ENCODE peak calls at places on chromosomes 4 and X, in five cellular contexts. X, Z, M, T and U are unnamed samples.

GRCh38 chr4:173272987-173273386 is 61.2 kb downstream of the HMGB2 start:
- DNase-seq in X (no peak), Z (no peak), M (no peak), T (no peak), U (peak; percentile 49)

GRCh38 chr4:176642472-176642871 is 150.2 kb downstream of the VEGFC start:
- DNase-seq in X (no peak), Z (no peak), M (no peak), T (no peak), U (no peak)

GRCh38 chr4:3043272-3044020 is 30.9 kb downstream of the HTT-AS start:
- DNase-seq in X (no peak), Z (no peak), M (no peak), T (no peak), U (no peak)

GRCh38 chr4:90120037-90120436 is 7.2 kb upstream of the CCSER1 start:
- DNase-seq in X (no peak), Z (no peak), M (no peak), T (peak; percentile 22), U (no peak)

GRCh38 chr4:173046818-173047217 is 121.8 kb upstream of the GALNT7 start:
- DNase-seq in X (no peak), Z (no peak), M (no peak), T (no peak), U (no peak)

GRCh38 chr4:111274060-111274459 is 651.2 kb upstream of the PITX2 start:
- DNase-seq in X (no peak), Z (no peak), M (no peak), T (no peak), U (no peak)

GRCh38 chr4:11197942-11198341 is 230.8 kb downstream of the HS3ST1 start:
- DNase-seq in X (no peak), Z (no peak), M (no peak), T (no peak), U (no peak)

GRCh38 chr4:18508801-18509200 is 487.2 kb upstream of the LCORL start:
- DNase-seq in X (no peak), Z (no peak), M (no peak), T (no peak), U (no peak)

GRCh38 chr4:153651041-153651960 is 32.8 kb upstream of the TLR2 start:
- DNase-seq in X (peak; percentile 44), Z (peak; percentile 30), M (peak; percentile 9), T (peak; percentile 28), U (peak; percentile 19)

GRCh38 chrX:13078739-13079444 is 34.5 kb upstream of the FAM9C start:
- DNase-seq in X (no peak), Z (no peak), M (no peak), T (no peak), U (no peak)

GRCh38 chr4:89134775-89135319 is 23.5 kb downstream of the TIGD2 start:
- DNase-seq in X (no peak), Z (no peak), M (no peak), T (no peak), U (peak; percentile 58)

GRCh38 chrX:24494544-24495113 is 29.5 kb downstream of the PDK3 start:
- DNase-seq in X (no peak), Z (no peak), M (no peak), T (peak; percentile 91), U (no peak)

GRCh38 chrX:76428243-76429130 is 977 bp downstream of the MAGEE1 start:
- DNase-seq in X (peak; percentile 61), Z (peak; percentile 57), M (peak; percentile 0), T (no peak), U (no peak)

GRCh38 chr4:1174941-1175634 is 2.7 kb upstream of the SPON2 start:
- DNase-seq in X (no peak), Z (no peak), M (no peak), T (no peak), U (no peak)

GRCh38 chr4:81521708-81522107 is 50.0 kb upstream of the RASGEF1B start:
- DNase-seq in X (no peak), Z (no peak), M (no peak), T (no peak), U (no peak)

GRCh38 chrX:140132937-140133336 is 167.6 kb upstream of the CXorf66 start:
- DNase-seq in X (no peak), Z (no peak), M (no peak), T (no peak), U (no peak)

GRCh38 chr4:158826882-158827281 is 58.1 kb downstream of the FNIP2 start:
- DNase-seq in X (no peak), Z (no peak), M (no peak), T (peak; percentile 89), U (no peak)

GRCh38 chr4:3313139-3313538 is 20.3 kb downstream of the RGS12 start:
- DNase-seq in X (no peak), Z (no peak), M (no peak), T (no peak), U (no peak)

GRCh38 chr4:171242831-171243230 is 570.4 kb upstream of the GALNTL6 start:
- DNase-seq in X (no peak), Z (no peak), M (no peak), T (no peak), U (no peak)

GRCh38 chr4:8305851-8306361 is 36.4 kb downstream of the HTRA3 start:
- DNase-seq in X (no peak), Z (no peak), M (no peak), T (no peak), U (no peak)

GRCh38 chr4:102272318-102272717 is 73.0 kb downstream of the SLC39A8 start:
- DNase-seq in X (no peak), Z (no peak), M (no peak), T (no peak), U (no peak)

GRCh38 chrX:40062525-40063193 is 35.1 kb downstream of the BCOR start:
- DNase-seq in X (no peak), Z (no peak), M (peak; percentile 4), T (no peak), U (no peak)

GRCh38 chr4:159141193-159141592 is 38.3 kb downstream of the RAPGEF2 start:
- DNase-seq in X (no peak), Z (no peak), M (no peak), T (no peak), U (no peak)

GRCh38 chrX:14630724-14631123 is 101.4 kb downstream of the GLRA2 start:
- DNase-seq in X (no peak), Z (no peak), M (no peak), T (peak; percentile 47), U (no peak)

GRCh38 chr4:181008164-181008563 is 1235.0 kb upstream of the TENM3 start:
- DNase-seq in X (no peak), Z (no peak), M (no peak), T (peak; percentile 25), U (no peak)

GRCh38 chr4:122921971-122922876 is at the start of gene NUDT6:
- DNase-seq in X (peak; percentile 17), Z (peak; percentile 17), M (peak; percentile 52), T (peak; percentile 56), U (peak; percentile 82)

GRCh38 chrX:44400588-44400987 is 57.1 kb upstream of the EFHC2 start:
- DNase-seq in X (no peak), Z (no peak), M (no peak), T (peak; percentile 95), U (peak; percentile 95)

GRCh38 chrX:102658551-102658950 is 7.3 kb downstream of the GPRASP1 start:
- DNase-seq in X (no peak), Z (no peak), M (no peak), T (no peak), U (no peak)